ENCODE peak calls at places on chromosomes 4 and X, in five cellular contexts. G is psoas muscle; I is CD8-positive, alpha-beta T cell; U is neural progenitor cell; O is aorta. K is an unnamed sample. For H3K9me3, the result is how much of the 10 kb centered on the place peaks cover.

GRCh38 chr4:153486281-153487151 is 20.4 kb downstream of the TMEM131L start:
- DNase-seq in G (no peak), I (peak), U (peak), O (no peak), K (no peak)

GRCh38 chrX:997631-998137 is 214.8 kb downstream of the CRLF2 start:
- DNase-seq in G (peak), I (no peak), U (peak), O (no peak), K (no peak)

GRCh38 chrX:40434947-40435346 is 145.8 kb upstream of the ATP6AP2 start:
- DNase-seq in G (peak), I (no peak), U (peak), O (peak), K (no peak)

GRCh38 chr4:176438401-176438800 is 118.6 kb downstream of the SPCS3 start:
- DNase-seq in G (no peak), I (no peak), U (no peak), O (no peak), K (no peak)

GRCh38 chr4:4704267-4704666 is 155.2 kb upstream of the MSX1 start:
- DNase-seq in G (no peak), I (no peak), U (no peak), O (no peak), K (no peak)

GRCh38 chrX:1524874-1525582 is 12.0 kb downstream of the P2RY8 start:
- DNase-seq in G (no peak), I (no peak), U (no peak), O (no peak), K (no peak)

GRCh38 chrX:44946771-44947170 is 73.8 kb downstream of the KDM6A start:
- DNase-seq in G (no peak), I (no peak), U (no peak), O (no peak), K (no peak)

GRCh38 chrX:85084770-85085393 is 81.2 kb downstream of the APOOL start:
- DNase-seq in G (no peak), I (no peak), U (peak), O (no peak), K (no peak)

GRCh38 chr4:52566136-52567031 is 92.7 kb downstream of the USP46 start:
- DNase-seq in G (no peak), I (no peak), U (no peak), O (no peak), K (no peak)

GRCh38 chrX:15751160-15751819 is 13.2 kb downstream of the CA5B start:
- DNase-seq in G (no peak), I (peak), U (no peak), O (no peak), K (no peak)

GRCh38 chrX:15758140-15758539 is 20.1 kb downstream of the CA5B start:
- DNase-seq in G (no peak), I (peak), U (no peak), O (no peak), K (no peak)

GRCh38 chrX:15750611-15751159 is 12.6 kb downstream of the CA5B start:
- DNase-seq in G (no peak), I (no peak), U (no peak), O (no peak), K (no peak)

GRCh38 chrX:15749642-15750610 is 11.9 kb downstream of the CA5B start:
- DNase-seq in G (no peak), I (peak), U (no peak), O (peak), K (peak)

GRCh38 chrX:15755091-15755490 is 17.0 kb downstream of the CA5B start:
- DNase-seq in G (no peak), I (no peak), U (no peak), O (no peak), K (no peak)
- H3K9me3 ChIP-seq in G (under half), I (under half), U (under half), O (under half), K (under half)

GRCh38 chr4:8905236-8905772 is 33.7 kb upstream of the HMX1 start:
- DNase-seq in G (peak), I (no peak), U (no peak), O (peak), K (no peak)
- H3K9me3 ChIP-seq in G (under half), I (under half), U (under half), O (under half), K (under half)

GRCh38 chrX:13103914-13104274 is 59.5 kb upstream of the FAM9C start:
- DNase-seq in G (no peak), I (no peak), U (no peak), O (no peak), K (no peak)

GRCh38 chrX:13099121-13099520 is 54.7 kb upstream of the FAM9C start:
- DNase-seq in G (no peak), I (no peak), U (no peak), O (no peak), K (no peak)

GRCh38 chrX:13101439-13102139 is 57.2 kb upstream of the FAM9C start:
- DNase-seq in G (peak), I (peak), U (no peak), O (peak), K (peak)

GRCh38 chrX:13103111-13103913 is 58.9 kb upstream of the FAM9C start:
- DNase-seq in G (no peak), I (no peak), U (no peak), O (no peak), K (no peak)

DNA sequence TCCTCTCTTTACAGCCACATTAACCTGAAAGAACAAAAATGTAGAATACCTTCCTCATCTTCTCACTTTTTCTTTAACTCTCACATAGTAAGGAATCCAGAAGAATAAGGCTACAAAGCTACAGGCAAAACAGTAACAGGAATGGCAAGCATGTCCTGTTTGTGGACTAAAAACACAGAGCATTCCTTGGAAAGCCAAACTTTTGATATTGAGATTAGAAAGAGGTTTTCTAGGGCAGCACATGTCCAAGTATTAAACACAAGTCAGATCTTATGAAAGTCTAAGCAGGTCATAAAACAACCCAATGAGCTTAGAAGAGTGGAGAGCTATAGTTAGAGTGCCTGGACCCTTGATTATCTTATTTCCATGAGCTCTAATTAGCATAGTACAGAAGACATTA is 58.2 kb upstream of the FAM9C start:
- DNase-seq in G (no peak), I (no peak), U (no peak), O (no peak), K (no peak)
- H3K9me3 ChIP-seq in G (under half), I (under half), U (under half), O (under half), K (under half)

DNA sequence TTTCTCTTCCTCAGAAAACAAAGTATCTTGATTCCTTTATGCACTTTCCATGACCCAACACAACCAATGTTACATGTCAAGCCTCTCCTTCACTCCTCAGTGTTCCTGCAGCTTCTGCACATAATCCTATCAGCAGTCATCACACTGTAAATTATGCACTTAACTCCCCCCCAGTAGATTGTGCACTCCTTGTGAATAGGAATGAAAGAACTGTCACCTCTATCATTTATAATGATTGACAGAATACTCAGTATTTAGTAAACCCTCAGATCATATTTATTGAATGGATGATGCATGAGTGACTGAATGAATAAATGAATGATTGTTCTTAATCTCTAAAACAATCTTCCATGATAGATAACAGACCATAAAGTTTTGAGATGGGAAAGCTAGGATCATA is 253.3 kb downstream of the HS3ST1 start:
- DNase-seq in G (no peak), I (no peak), U (no peak), O (no peak), K (no peak)
- H3K9me3 ChIP-seq in G (under half), I (under half), U (under half), O (under half), K (under half)

DNA sequence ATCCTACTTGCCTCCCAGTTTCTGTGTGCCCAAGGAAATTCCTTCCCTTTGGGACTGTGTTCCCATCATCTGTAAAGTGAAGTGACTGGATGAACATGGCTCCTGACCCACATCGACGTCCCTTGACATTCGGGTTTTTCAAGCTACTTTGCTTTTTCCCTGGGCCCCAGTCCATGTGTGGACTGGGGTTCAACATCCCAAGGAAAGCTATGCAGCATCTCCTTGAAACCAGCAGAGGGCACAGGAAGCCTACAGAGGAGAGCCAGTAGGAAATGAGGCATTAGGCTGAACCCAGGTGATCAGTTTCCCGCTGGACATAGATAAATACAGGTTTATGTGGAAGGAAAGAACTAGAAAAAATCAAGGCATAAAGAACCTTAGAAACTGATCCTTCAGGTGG is 145.1 kb upstream of the ARHGEF9 start:
- DNase-seq in G (no peak), I (no peak), U (peak), O (no peak), K (no peak)
- H3K9me3 ChIP-seq in G (under half), I (under half), U (under half), O (under half), K (under half)

DNA sequence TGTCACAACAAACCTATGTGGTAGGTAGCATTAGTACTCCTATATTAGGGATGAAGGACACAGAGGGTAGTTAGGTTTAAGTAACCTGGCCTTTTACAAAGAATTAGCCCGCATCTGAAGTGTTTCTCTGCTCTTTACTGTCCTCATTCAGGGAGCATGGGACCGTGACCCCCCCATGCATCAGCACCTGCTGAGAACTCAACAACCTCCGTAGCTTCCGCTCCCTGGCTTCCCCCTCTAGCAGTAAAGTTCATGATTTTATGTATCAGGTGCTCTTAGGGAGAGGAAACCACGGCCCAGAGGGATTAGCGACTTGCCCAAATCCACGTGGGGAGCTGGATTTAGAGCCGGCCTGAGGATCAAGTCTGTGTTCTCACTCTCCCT is 284.6 kb upstream of the GATB start:
- DNase-seq in G (no peak), I (no peak), U (no peak), O (no peak), K (no peak)
- H3K9me3 ChIP-seq in G (under half), I (under half), U (under half), O (under half), K (under half)

GRCh38 chrX:146355440-146355839 is 454.1 kb upstream of the CXorf51B start:
- DNase-seq in G (no peak), I (no peak), U (no peak), O (no peak), K (no peak)
- H3K9me3 ChIP-seq in G (under half), I (under half), U (under half), O (under half), K (under half)